ENCODE peak calls at places on chromosome 17, in eight cellular contexts. Q is activated T-cell treated with anti-CD3 and anti-CD28 coated beads, Interleukin-2, amount 50 U/mL, for 48 hours; D is IMR-90; Y is NCI-H2081; U is T-helper 17 cell; E is T47D; V is AG04449; A is GM18507. F is an unnamed sample.

GRCh38 chr17:50037321-50038107 is 18.4 kb upstream of the ITGA3 start:
- DNase-seq in Q (no peak), D (peak; percentile 81), Y (no peak), U (no peak), E (no peak), V (no peak), A (no peak), F (no peak)

GRCh38 chr17:61457226-61457983 is 5.2 kb downstream of the TBX4 start:
- DNase-seq in Q (peak; percentile 20), D (no peak), Y (no peak), U (no peak), E (no peak), V (no peak), A (no peak), F (no peak)

GRCh38 chr17:33015716-33016346 is 24.2 kb downstream of the SPACA3 start:
- DNase-seq in Q (no peak), D (no peak), Y (no peak), U (no peak), E (no peak), V (no peak), A (no peak), F (no peak)

GRCh38 chr17:17911003-17911613 is 61.1 kb downstream of the TOM1L2 start:
- DNase-seq in Q (no peak), D (no peak), Y (no peak), U (no peak), E (no peak), V (no peak), A (no peak), F (no peak)

GRCh38 chr17:6496636-6497441 is 52.6 kb downstream of the PIMREG start:
- DNase-seq in Q (no peak), D (no peak), Y (no peak), U (no peak), E (no peak), V (no peak), A (no peak), F (no peak)

GRCh38 chr17:17884281-17885028 is 47.7 kb upstream of the SREBF1 start:
- DNase-seq in Q (no peak), D (no peak), Y (no peak), U (no peak), E (no peak), V (no peak), A (no peak), F (no peak)

GRCh38 chr17:4492762-4493561 is 5.7 kb upstream of the SPNS2 start:
- DNase-seq in Q (peak; percentile 41), D (peak; percentile 28), Y (no peak), U (no peak), E (peak; percentile 77), V (no peak), A (no peak), F (no peak)

GRCh38 chr17:81419333-81419885 is 24.2 kb downstream of the BAHCC1 start:
- DNase-seq in Q (no peak), D (peak; percentile 91), Y (peak; percentile 84), U (no peak), E (no peak), V (peak; percentile 84), A (no peak), F (no peak)

GRCh38 chr17:82434216-82434565 is 15.8 kb upstream of the OGFOD3 start:
- DNase-seq in Q (no peak), D (no peak), Y (no peak), U (no peak), E (no peak), V (no peak), A (no peak), F (peak; percentile 19)

GRCh38 chr17:27577124-27577761 is 53.7 kb upstream of the LGALS9 start:
- DNase-seq in Q (peak; percentile 22), D (peak; percentile 82), Y (no peak), U (no peak), E (no peak), V (no peak), A (no peak), F (no peak)

GRCh38 chr17:17840751-17841591 is 4.2 kb upstream of the SREBF1 start:
- DNase-seq in Q (no peak), D (peak; percentile 54), Y (no peak), U (no peak), E (no peak), V (no peak), A (no peak), F (no peak)

GRCh38 chr17:8720596-8720995 is 24.0 kb downstream of the CCDC42 start:
- DNase-seq in Q (no peak), D (no peak), Y (no peak), U (no peak), E (no peak), V (no peak), A (no peak), F (no peak)

GRCh38 chr17:43578699-43579569 is 32.8 kb upstream of the ETV4 start:
- DNase-seq in Q (peak; percentile 49), D (peak; percentile 85), Y (peak; percentile 56), U (peak; percentile 20), E (no peak), V (no peak), A (peak; percentile 39), F (peak; percentile 1)

GRCh38 chr17:19284005-19284959 is 47.1 kb downstream of the EPN2 start:
- DNase-seq in Q (no peak), D (no peak), Y (no peak), U (no peak), E (no peak), V (no peak), A (peak; percentile 43), F (no peak)

GRCh38 chr17:65799454-65799853 is 238.0 kb upstream of the AXIN2 start:
- DNase-seq in Q (peak; percentile 37), D (no peak), Y (no peak), U (no peak), E (no peak), V (no peak), A (no peak), F (no peak)

GRCh38 chr17:78571329-78571728 is 5.9 kb downstream of the DNAH17 start:
- DNase-seq in Q (no peak), D (no peak), Y (no peak), U (no peak), E (no peak), V (no peak), A (no peak), F (no peak)

F was measured in CD8-positive, alpha-beta memory T cell.